ENCODE peak calls at places on chromosomes 6 and 20, in five cellular contexts. U, D, V, P and A are unnamed samples.

GRCh38 chr6:16316741-16317251 is 78.4 kb downstream of the GMPR start:
- DNase-seq in U (no peak), D (peak), V (peak), P (peak), A (no peak)

GRCh38 chr20:43430265-43430664 is 27.4 kb upstream of the SRSF6 start:
- DNase-seq in U (no peak), D (no peak), V (no peak), P (no peak), A (no peak)

GRCh38 chr20:63611646-63612045 is 15.3 kb downstream of the GMEB2 start:
- DNase-seq in U (no peak), D (no peak), V (no peak), P (no peak), A (no peak)

GRCh38 chr20:60715172-60715571 is 536.9 kb upstream of the CDH4 start:
- DNase-seq in U (no peak), D (no peak), V (no peak), P (no peak), A (no peak)

GRCh38 chr20:58715709-58716475 is 23.3 kb downstream of the NPEPL1 start:
- DNase-seq in U (no peak), D (no peak), V (peak), P (no peak), A (no peak)

GRCh38 chr6:161200610-161201201 is 73.2 kb downstream of the AGPAT4 start:
- DNase-seq in U (no peak), D (no peak), V (no peak), P (no peak), A (no peak)

GRCh38 chr6:10248378-10248843 is 166.5 kb downstream of the TFAP2A start:
- DNase-seq in U (peak), D (no peak), V (no peak), P (peak), A (no peak)

GRCh38 chr20:48965189-48965910 is 43.8 kb downstream of the ARFGEF2 start:
- DNase-seq in U (no peak), D (no peak), V (peak), P (peak), A (no peak)

GRCh38 chr6:82045965-82046756 is 201.4 kb downstream of the IBTK start:
- DNase-seq in U (peak), D (no peak), V (peak), P (peak), A (no peak)

GRCh38 chr20:19737025-19737424 is 21.0 kb upstream of the RIN2 start:
- DNase-seq in U (peak), D (no peak), V (peak), P (peak), A (no peak)

GRCh38 chr6:136063095-136063494 is 187.0 kb downstream of the MTFR2 start:
- DNase-seq in U (no peak), D (no peak), V (peak), P (peak), A (no peak)

GRCh38 chr6:30828027-30828962 is 56.0 kb upstream of the DDR1 start:
- DNase-seq in U (peak), D (peak), V (peak), P (peak), A (peak)

GRCh38 chr6:154653853-154654252 is 79.4 kb upstream of the SCAF8 start:
- DNase-seq in U (no peak), D (no peak), V (peak), P (peak), A (no peak)

GRCh38 chr6:163719028-163719742 is 304.7 kb downstream of the QKI start:
- DNase-seq in U (no peak), D (no peak), V (no peak), P (no peak), A (no peak)

GRCh38 chr6:88477411-88477810 is 311.3 kb upstream of the CNR1 start:
- DNase-seq in U (no peak), D (no peak), V (no peak), P (peak), A (no peak)

GRCh38 chr6:130376921-130377320 is 11.1 kb downstream of the TMEM200A start:
- DNase-seq in U (no peak), D (no peak), V (no peak), P (no peak), A (no peak)

GRCh38 chr6:30238178-30238795 is 25.1 kb upstream of the TRIM26 start:
- DNase-seq in U (no peak), D (no peak), V (peak), P (peak), A (peak)

GRCh38 chr6:135280375-135281136 is 99.4 kb downstream of the MYB start:
- DNase-seq in U (no peak), D (no peak), V (no peak), P (peak), A (no peak)

GRCh38 chr6:149455028-149455732 is 29.6 kb downstream of the ZC3H12D start:
- DNase-seq in U (no peak), D (no peak), V (no peak), P (no peak), A (no peak)

GRCh38 chr6:6841571-6841970 is 253.1 kb downstream of the LY86 start:
- DNase-seq in U (no peak), D (no peak), V (no peak), P (no peak), A (no peak)

GRCh38 chr20:43994486-43995100 is 79.9 kb downstream of the TOX2 start:
- DNase-seq in U (no peak), D (no peak), V (no peak), P (peak), A (no peak)

GRCh38 chr6:133551847-133552331 is 310.7 kb downstream of the EYA4 start:
- DNase-seq in U (peak), D (no peak), V (peak), P (peak), A (no peak)

GRCh38 chr6:142907017-142907470 is 37.9 kb downstream of the HIVEP2 start:
- DNase-seq in U (no peak), D (no peak), V (no peak), P (no peak), A (no peak)

GRCh38 chr20:51426879-51427624 is 115.5 kb downstream of the NFATC2 start:
- DNase-seq in U (no peak), D (no peak), V (no peak), P (no peak), A (no peak)

GRCh38 chr6:131787955-131788712 is 19.7 kb upstream of the ENPP1 start:
- DNase-seq in U (no peak), D (peak), V (peak), P (peak), A (peak)

GRCh38 chr6:158564243-158565121 is 4.6 kb downstream of the TMEM181 start:
- DNase-seq in U (no peak), D (no peak), V (no peak), P (no peak), A (no peak)

GRCh38 chr20:56328861-56329260 is 29.9 kb upstream of the FAM210B start:
- DNase-seq in U (no peak), D (no peak), V (peak), P (peak), A (no peak)

GRCh38 chr6:43972915-43973304 is 154.3 kb downstream of the MRPL14 start:
- DNase-seq in U (peak), D (no peak), V (peak), P (peak), A (no peak)

GRCh38 chr6:25792016-25792415 is 37.5 kb downstream of the SLC17A4 start:
- DNase-seq in U (no peak), D (no peak), V (no peak), P (no peak), A (no peak)

GRCh38 chr6:158837684-158838625 is 18.8 kb upstream of the EZR start:
- DNase-seq in U (no peak), D (no peak), V (peak), P (peak), A (no peak)

GRCh38 chr6:155693573-155694428 is 238.2 kb upstream of the NOX3 start:
- DNase-seq in U (no peak), D (no peak), V (no peak), P (no peak), A (peak)

GRCh38 chr6:43376551-43376981 is 7.1 kb upstream of the ZNF318 start:
- DNase-seq in U (no peak), D (no peak), V (no peak), P (peak), A (no peak)

GRCh38 chr20:50850721-50851286 is 55.9 kb downstream of the BCAS4 start:
- DNase-seq in U (no peak), D (no peak), V (no peak), P (no peak), A (no peak)

GRCh38 chr20:51456511-51457280 is 85.8 kb downstream of the NFATC2 start:
- DNase-seq in U (peak), D (peak), V (peak), P (peak), A (peak)

GRCh38 chr20:44736170-44737021 is 9.3 kb upstream of the KCNK15 start:
- DNase-seq in U (peak), D (no peak), V (peak), P (peak), A (peak)

GRCh38 chr20:45890077-45890996 is 671 bp downstream of the NEURL2 start:
- DNase-seq in U (peak), D (no peak), V (peak), P (peak), A (peak)

GRCh38 chr20:33908351-33908750 is 85.4 kb upstream of the RALY start:
- DNase-seq in U (no peak), D (no peak), V (peak), P (peak), A (no peak)